ENCODE peak calls at places on chromosomes 12 and 14, in four cellular contexts. Y is fibroblast of the aortic adventitia, U is colonic mucosa, C is GM12865. Q is an unnamed sample.

GRCh38 chr12:129750426-129750825 is 153.4 kb downstream of the TMEM132D start:
- DNase-seq in Y (no peak), U (no peak), C (no peak), Q (no peak)

GRCh38 chr12:2336409-2336829 is 283.6 kb downstream of the CACNA1C start:
- DNase-seq in C (peak), U (no peak), Y (peak), Q (peak)

GRCh38 chr12:39144613-39145061 is 239.2 kb upstream of the CPNE8 start:
- DNase-seq in C (no peak), U (no peak), Y (no peak), Q (no peak)

GRCh38 chr12:101891462-101891971 is 14.1 kb downstream of the DRAM1 start:
- DNase-seq in Y (peak), C (peak), U (peak), Q (peak)

GRCh38 chr12:52879394-52880351 is 25.2 kb downstream of the KRT8 start:
- DNase-seq in U (peak), Y (peak), C (peak), Q (peak)

GRCh38 chr12:109449845-109450532 is 27.1 kb downstream of the KCTD10 start:
- DNase-seq in Y (no peak), U (peak), C (no peak), Q (no peak)

GRCh38 chr14:105913861-105914260 is 387.5 kb downstream of the TMEM121 start:
- DNase-seq in Y (no peak), U (no peak), C (no peak), Q (no peak)

GRCh38 chr12:46385439-46385838 is 12.9 kb upstream of the SLC38A2 start:
- DNase-seq in Y (no peak), U (no peak), C (no peak), Q (no peak)

GRCh38 chr12:123094349-123095073 is 56.4 kb downstream of the PITPNM2 start:
- DNase-seq in C (no peak), Y (peak), U (peak), Q (no peak)

GRCh38 chr12:94057262-94058151 is 90.9 kb upstream of the PLXNC1 start:
- DNase-seq in C (no peak), Y (peak), U (no peak), Q (no peak)

GRCh38 chr12:45669093-45669492 is 60.4 kb upstream of the ARID2 start:
- DNase-seq in C (peak), U (no peak), Y (no peak), Q (peak)

DNA sequence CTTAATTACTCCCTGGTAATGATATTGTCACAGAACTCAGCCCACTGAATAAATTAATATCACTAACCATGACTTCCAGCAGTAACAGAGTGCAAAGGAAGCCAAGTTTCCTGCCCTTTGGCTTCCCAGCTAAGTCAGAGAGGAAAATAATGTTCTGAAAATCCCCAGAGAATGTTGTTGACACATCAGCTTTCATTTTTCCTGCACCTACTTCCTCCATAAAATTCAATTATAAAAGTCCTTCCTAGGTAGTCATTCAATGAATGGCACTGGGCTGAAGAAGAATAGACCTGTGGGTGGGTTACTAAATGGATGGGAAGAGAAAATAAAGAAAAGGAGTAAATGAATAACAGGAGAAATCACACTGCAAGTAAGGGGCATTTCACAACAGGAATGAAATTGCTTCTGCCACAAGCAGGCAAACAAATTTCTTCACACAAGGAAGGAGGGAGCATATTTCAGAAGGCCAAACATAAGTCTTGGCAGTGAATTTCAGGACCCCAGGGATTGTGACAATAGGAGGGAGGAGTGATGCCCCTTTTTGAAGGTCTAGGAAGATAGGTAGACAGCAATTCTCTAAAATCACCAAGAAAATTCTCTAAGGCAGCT is 73.2 kb upstream of the MDM1 start:
- DNase-seq in C (no peak), U (peak), Y (peak), Q (no peak)
- TF ChIP-seq CTCF in C (no peak), U (no peak), Y (no peak), Q (no peak)

DNA sequence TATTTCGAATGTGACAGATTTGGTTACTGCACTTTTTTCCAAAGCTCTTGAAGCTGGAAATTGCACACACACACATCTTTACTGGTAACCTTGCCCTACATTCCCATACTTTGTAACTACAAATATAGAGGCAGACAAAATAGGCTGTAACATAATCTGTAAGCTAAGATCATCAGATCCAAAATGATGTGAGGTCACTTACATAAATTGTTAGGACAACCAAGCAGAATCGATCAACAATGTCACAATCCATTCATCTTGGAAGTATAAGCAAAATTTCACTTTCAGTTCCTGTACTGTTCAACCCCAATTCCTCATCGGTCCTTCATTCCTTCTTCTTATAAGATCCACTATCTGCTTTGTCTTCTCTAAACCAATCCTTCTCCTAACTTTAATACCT is 72.6 kb downstream of the EPS8 start:
- DNase-seq in C (no peak), U (no peak), Y (no peak), Q (no peak)
- TF ChIP-seq CTCF in C (no peak), U (no peak), Y (no peak), Q (no peak)

GRCh38 chr12:19893514-19893913 is 454.2 kb downstream of the AEBP2 start:
- DNase-seq in Y (peak), C (peak), U (no peak), Q (peak)
- TF ChIP-seq CTCF in Y (peak), C (no peak), U (no peak), Q (peak)

DNA sequence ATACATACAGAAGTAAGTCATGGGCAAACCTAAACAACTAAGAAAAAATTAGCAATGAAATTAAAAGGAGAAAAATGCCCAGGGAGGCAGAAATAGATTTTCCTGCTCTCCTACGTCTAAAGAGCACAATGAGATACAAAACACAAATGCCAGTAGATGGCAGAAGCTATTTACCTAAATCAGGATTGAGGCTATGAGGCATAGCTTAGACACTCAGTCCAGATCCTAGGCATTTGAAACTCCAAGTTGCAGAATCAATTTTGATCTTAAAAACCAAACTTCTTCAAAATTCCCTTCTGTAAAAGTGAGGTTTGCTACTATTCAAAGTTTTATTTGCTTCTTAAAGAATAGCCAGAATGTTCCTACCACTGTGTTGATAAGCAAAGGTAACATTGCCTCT is 368.6 kb downstream of the DAD1 start:
- DNase-seq in U (no peak), C (no peak), Y (peak), Q (no peak)
- TF ChIP-seq CTCF in U (no peak), C (no peak), Y (no peak), Q (no peak)

GRCh38 chr12:91542048-91542447 is 359.4 kb upstream of the DCN start:
- DNase-seq in Y (no peak), U (no peak), C (no peak), Q (no peak)
- TF ChIP-seq CTCF in Y (no peak), U (no peak), C (no peak), Q (no peak)

GRCh38 chr14:31209605-31210004 is 2.0 kb upstream of the HECTD1 start:
- DNase-seq in Y (no peak), U (no peak), C (no peak), Q (no peak)

GRCh38 chr14:31207287-31207745 is 277 bp downstream of the HECTD1 start:
- DNase-seq in C (no peak), Y (no peak), U (peak), Q (no peak)

GRCh38 chr14:31206536-31207286 is 882 bp downstream of the HECTD1 start:
- DNase-seq in C (peak), U (peak), Y (peak), Q (peak)

GRCh38 chr14:31208546-31209424 is 1.2 kb upstream of the HECTD1 start:
- DNase-seq in Y (no peak), C (no peak), U (peak), Q (no peak)

DNA sequence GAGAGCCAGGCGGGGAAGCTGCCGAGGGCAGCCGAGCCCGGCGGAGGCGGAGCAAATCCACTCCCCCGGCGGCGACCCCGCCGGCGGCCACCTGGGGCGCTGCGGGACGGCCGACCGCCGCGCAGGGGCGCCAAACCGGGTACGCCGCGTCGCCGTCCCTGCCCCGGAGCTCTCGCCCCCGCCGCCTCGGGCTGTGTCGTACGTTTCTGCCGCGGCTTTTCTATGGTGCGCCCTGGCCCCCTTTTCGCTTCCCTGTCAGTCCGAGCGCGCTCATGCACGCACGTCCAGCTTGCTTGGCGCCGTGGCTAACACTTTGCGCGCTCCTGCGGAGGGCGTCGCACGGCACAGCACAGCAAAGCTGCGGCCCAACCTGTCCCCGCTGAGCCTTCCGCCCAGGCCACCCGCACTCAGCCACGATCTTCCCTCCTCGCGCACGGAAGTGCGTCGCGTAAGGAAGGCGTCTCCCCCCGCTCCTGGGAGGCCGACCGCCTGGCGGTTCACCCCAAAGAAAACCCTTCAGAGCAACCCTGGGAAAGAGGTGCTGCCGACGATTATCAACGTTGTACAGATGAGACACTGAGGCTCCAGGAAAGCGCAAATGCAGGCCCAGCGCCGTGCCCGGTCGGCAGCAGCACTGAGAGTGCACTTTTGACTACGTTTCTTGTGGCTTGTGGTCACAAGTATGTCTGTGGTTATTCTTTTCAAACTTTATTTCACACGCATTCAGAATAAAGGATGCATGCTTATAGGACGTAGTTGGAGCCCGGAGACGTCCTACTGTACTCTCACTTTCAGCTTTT is at the start of gene HECTD1:
- DNase-seq in C (peak), Y (peak), U (peak), Q (peak)
- TF ChIP-seq CTCF in C (peak), Y (peak), U (peak), Q (peak)

Q was measured in GM13977.